ENCODE peak calls at places on chromosomes 11 and 22, in four cellular contexts. Y, B, J and X are unnamed samples.

GRCh38 chr11:3824714-3825472 is 15.9 kb downstream of the RHOG start:
- DNase-seq in J (no peak), Y (no peak), B (peak; percentile 77), X (no peak)

GRCh38 chr11:101583180-101584128 is at the start of gene TRPC6:
- DNase-seq in Y (peak; percentile 70), J (no peak), B (peak; percentile 63), X (peak; percentile 7)

GRCh38 chr22:25134028-25134427 is 65.6 kb upstream of the CRYBB3 start:
- DNase-seq in Y (no peak), J (peak; percentile 61), B (no peak), X (peak; percentile 62)

GRCh38 chr11:117793521-117793920 is 3.5 kb downstream of the DSCAML1 start:
- DNase-seq in B (no peak), Y (no peak), J (no peak), X (no peak)

GRCh38 chr11:75427181-75427580 is 5.8 kb downstream of the KLHL35 start:
- DNase-seq in J (no peak), Y (no peak), B (peak; percentile 35), X (no peak)

GRCh38 chr11:62588966-62589637 is 2.2 kb downstream of the TUT1 start:
- DNase-seq in J (peak; percentile 39), B (no peak), Y (no peak), X (no peak)

GRCh38 chr11:128021304-128022006 is 565.9 kb downstream of the ETS1 start:
- DNase-seq in B (no peak), J (no peak), Y (no peak), X (no peak)

GRCh38 chr11:119912214-119912613 is 183.2 kb upstream of the NECTIN1 start:
- DNase-seq in B (no peak), Y (no peak), J (no peak), X (no peak)

GRCh38 chr11:34866375-34866774 is 49.8 kb downstream of the APIP start:
- DNase-seq in Y (no peak), J (no peak), B (no peak), X (no peak)

GRCh38 chr11:70387564-70387963 is 10.8 kb upstream of the CTTN start:
- DNase-seq in J (no peak), Y (no peak), B (no peak), X (no peak)

GRCh38 chr11:87176044-87176443 is 138.3 kb downstream of the TMEM135 start:
- DNase-seq in B (no peak), Y (no peak), J (peak; percentile 39), X (peak; percentile 65)

GRCh38 chr22:22068025-22068424 is 85.4 kb upstream of the TOP3B start:
- DNase-seq in Y (no peak), B (no peak), J (no peak), X (no peak)

GRCh38 chr22:36419177-36419911 is 31.6 kb upstream of the MYH9 start:
- DNase-seq in B (no peak), Y (no peak), J (no peak), X (no peak)

GRCh38 chr11:68312117-68312779 is at the start of gene LRP5:
- DNase-seq in Y (no peak), J (peak; percentile 50), B (peak; percentile 78), X (no peak)

GRCh38 chr22:30432096-30432495 is 6.5 kb downstream of the MTFP1 start:
- DNase-seq in B (no peak), Y (no peak), J (no peak), X (no peak)

GRCh38 chr22:30433227-30433626 is 7.7 kb downstream of the MTFP1 start:
- DNase-seq in Y (no peak), B (no peak), J (no peak), X (no peak)

GRCh38 chr22:30429887-30430286 is 4.3 kb downstream of the MTFP1 start:
- DNase-seq in Y (no peak), B (no peak), J (no peak), X (no peak)

GRCh38 chr22:30432520-30432919 is 7.0 kb downstream of the MTFP1 start:
- DNase-seq in Y (no peak), J (no peak), B (no peak), X (no peak)

GRCh38 chr22:30430933-30431332 is 5.4 kb downstream of the MTFP1 start:
- DNase-seq in J (no peak), Y (no peak), B (no peak), X (no peak)
- TF ChIP-seq CTCF in J (no peak), Y (no peak), B (no peak), X (peak; percentile 5)

DNA sequence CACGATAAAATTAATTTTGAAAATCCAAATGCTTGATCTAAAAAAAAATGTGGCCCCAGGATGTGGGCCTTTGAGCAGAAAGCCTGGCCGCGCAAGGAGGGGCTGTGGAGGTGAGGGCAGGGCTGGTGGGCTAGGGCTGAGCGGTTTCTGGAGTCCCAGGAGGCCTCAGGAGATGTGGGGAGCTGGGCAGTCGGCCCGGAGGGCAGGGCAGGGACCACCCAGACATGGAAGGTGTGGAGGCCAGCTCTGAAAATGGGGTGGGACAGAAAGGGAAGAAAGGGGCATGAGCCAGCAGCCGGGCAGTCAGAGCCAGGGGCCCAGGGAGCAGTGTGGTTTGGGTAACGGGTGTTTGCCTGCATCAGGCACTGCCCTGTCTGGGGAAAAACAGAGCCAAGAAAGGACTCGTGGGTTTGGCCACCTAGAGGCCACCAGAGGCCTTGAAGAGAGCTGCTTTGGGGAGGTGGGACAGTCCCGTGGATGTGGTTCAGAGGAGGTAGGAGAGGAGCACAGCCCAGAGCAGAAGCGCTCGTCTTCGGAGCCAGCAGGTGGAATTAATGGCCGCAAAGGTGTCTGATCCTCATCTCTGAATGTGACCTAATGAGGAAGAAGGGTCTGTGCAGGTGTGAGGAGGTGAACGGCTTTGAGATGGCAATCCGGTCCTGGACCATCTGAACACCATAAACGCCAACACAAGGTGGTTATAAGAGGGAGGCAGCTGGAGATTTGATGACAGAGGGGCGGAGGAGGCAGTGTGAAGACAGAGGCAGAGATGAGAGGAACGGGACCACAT is 50.2 kb downstream of the IGF2 start:
- DNase-seq in Y (peak; percentile 58), B (no peak), J (peak; percentile 25), X (no peak)
- TF ChIP-seq CTCF in Y (peak; percentile 48), B (no peak), J (peak; percentile 32), X (no peak)

GRCh38 chr22:49295465-49295743 is 532.3 kb downstream of the BRD1 start:
- DNase-seq in B (no peak), Y (no peak), J (no peak), X (no peak)

GRCh38 chr22:49294656-49295464 is 532.8 kb downstream of the BRD1 start:
- DNase-seq in Y (peak; percentile 32), B (no peak), J (no peak), X (no peak)

GRCh38 chr22:49296561-49296960 is 531.1 kb downstream of the BRD1 start:
- DNase-seq in B (no peak), J (no peak), Y (no peak), X (no peak)

GRCh38 chr22:49297286-49297870 is 530.3 kb downstream of the BRD1 start:
- DNase-seq in Y (peak; percentile 65), B (no peak), J (no peak), X (no peak)

DNA sequence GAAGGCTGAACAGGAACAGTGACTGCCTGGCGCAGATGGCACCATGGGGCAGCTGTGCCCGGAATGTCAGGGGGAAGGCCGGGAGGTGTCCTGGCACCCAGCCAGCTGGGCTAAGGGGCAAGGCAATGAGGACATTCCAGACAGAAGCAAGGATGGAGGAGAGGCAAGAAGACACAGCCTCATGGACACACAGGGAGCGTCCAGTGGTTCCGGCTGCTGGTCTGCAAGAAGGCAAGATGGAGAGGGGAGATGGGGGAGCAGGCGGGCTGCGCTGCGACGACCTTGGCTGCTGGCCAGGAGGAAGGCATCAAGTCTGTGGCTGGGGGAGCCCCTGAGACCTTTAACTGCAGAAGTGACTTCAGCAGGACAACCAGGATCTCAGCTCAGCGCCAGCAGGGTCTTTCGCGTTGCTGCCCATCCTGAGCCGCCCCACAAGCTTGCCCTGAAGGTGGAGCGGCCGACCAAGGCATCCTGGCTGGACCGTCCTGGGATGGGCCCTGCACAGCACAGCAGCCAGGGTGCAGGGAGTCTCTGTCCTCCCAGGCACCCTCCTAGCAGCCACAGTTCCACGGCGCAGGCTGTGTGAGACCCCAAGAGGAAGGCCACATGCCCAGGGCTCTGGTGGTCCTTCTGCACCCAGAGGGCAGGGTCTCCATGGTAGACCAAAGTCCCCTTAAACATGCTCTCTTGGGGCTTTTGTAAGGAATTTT is 531.7 kb downstream of the BRD1 start:
- DNase-seq in Y (peak; percentile 60), B (peak; percentile 63), J (no peak), X (no peak)
- TF ChIP-seq CTCF in Y (no peak), B (no peak), J (no peak), X (no peak)

DNA sequence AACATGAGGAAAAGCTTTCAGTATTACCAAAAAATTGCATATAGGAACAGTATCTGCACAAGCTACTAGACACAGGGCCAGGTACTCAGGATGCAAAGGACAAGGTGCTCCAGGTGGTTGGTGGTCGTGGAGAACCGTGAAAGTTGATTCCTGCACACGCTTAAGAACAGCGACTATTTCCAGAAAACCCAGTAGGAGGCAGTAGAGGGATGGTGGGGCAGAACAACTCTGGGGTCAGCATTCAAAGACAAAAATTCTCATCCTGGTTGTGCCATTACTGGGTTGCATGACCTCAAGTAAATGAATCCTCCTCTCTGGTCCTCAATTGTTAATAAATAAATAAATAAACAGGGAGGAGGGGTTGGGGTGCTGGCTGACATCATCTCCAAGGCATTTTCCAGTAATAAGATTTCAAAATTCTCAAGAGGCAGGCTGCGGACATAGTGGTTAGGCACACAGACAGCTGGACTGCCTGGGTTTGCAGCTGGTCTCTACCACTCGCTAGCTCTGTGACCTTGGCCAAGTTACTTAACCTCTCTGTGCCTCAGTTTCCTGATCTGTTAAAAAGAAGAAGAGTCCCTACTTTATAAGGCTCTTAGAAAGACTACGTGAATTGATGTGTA is 89.6 kb downstream of the ISX start:
- DNase-seq in J (no peak), B (no peak), Y (no peak), X (no peak)
- TF ChIP-seq CTCF in J (no peak), B (no peak), Y (no peak), X (peak; percentile 18)